ENCODE peak calls at places on chromosomes 2 and 18, in eight cellular contexts. C is ovary, Y is A549, K is uterus, J is stomach, N is sigmoid colon, M is upper lobe of left lung, W is body of pancreas. G is an unnamed sample.

GRCh38 chr2:88187927-88188326 is 17.8 kb downstream of the THNSL2 start:
- DNase-seq in W (no peak), M (no peak), Y (peak), N (no peak), J (no peak), K (no peak), C (no peak), G (no peak)

GRCh38 chr2:225416616-225417367 is 17.3 kb downstream of the NYAP2 start:
- DNase-seq in Y (no peak), J (no peak), M (no peak), K (no peak), C (no peak), W (no peak), N (no peak), G (no peak)

GRCh38 chr18:77899972-77900754 is 650.5 kb downstream of the GALR1 start:
- DNase-seq in J (peak), Y (peak), W (peak), K (no peak), M (peak), N (no peak), C (peak), G (no peak)

GRCh38 chr2:120754067-120754960 is 18.6 kb downstream of the GLI2 start:
- DNase-seq in K (no peak), J (no peak), M (no peak), C (no peak), N (no peak), Y (no peak), W (no peak), G (no peak)

GRCh38 chr18:2914844-2915243 is 68.0 kb downstream of the EMILIN2 start:
- DNase-seq in Y (no peak), N (peak), K (no peak), M (peak), J (no peak), C (peak), W (no peak), G (no peak)

GRCh38 chr2:152284398-152284797 is 50.6 kb upstream of the FMNL2 start:
- DNase-seq in J (no peak), K (no peak), M (no peak), W (no peak), N (no peak), Y (no peak), C (no peak), G (no peak)

GRCh38 chr2:53520630-53520940 is 247.0 kb upstream of the CHAC2 start:
- DNase-seq in J (no peak), N (no peak), C (no peak), W (no peak), Y (no peak), K (no peak), M (no peak), G (no peak)

GRCh38 chr18:2851771-2852170 is 5.0 kb downstream of the EMILIN2 start:
- DNase-seq in K (no peak), J (no peak), Y (no peak), M (no peak), C (no peak), W (no peak), N (no peak), G (peak)

GRCh38 chr2:12701786-12702660 is 14.7 kb upstream of the TRIB2 start:
- DNase-seq in J (no peak), Y (no peak), M (no peak), C (no peak), N (no peak), K (no peak), W (no peak), G (no peak)

GRCh38 chr2:175965773-175966172 is 36.3 kb downstream of the LNPK start:
- DNase-seq in K (no peak), J (no peak), C (no peak), W (no peak), Y (no peak), M (no peak), N (no peak), G (no peak)

GRCh38 chr18:56889621-56890020 is 238.5 kb downstream of the WDR7 start:
- DNase-seq in M (no peak), C (no peak), K (no peak), J (no peak), N (no peak), W (no peak), Y (no peak), G (no peak)

GRCh38 chr2:215722125-215722524 is 286.3 kb upstream of the FN1 start:
- DNase-seq in W (no peak), J (no peak), Y (no peak), K (peak), N (peak), C (peak), M (no peak), G (no peak)

GRCh38 chr2:216694201-216694825 is 1.0 kb downstream of the IGFBP5 start:
- DNase-seq in N (peak), C (peak), W (peak), Y (peak), K (peak), J (peak), M (peak), G (peak)

GRCh38 chr2:204505488-204505887 is 39.8 kb upstream of the PARD3B start:
- DNase-seq in M (no peak), Y (no peak), N (no peak), K (no peak), J (no peak), C (no peak), W (no peak), G (no peak)

GRCh38 chr2:127811397-127811860 is 458 bp upstream of the WDR33 start:
- DNase-seq in M (peak), Y (no peak), W (no peak), N (no peak), J (no peak), C (no peak), K (no peak), G (no peak)
- TF ChIP-seq POLR2A in M (no peak), Y (no peak), W (no peak), N (no peak), J (no peak), C (no peak), K (no peak), G (no peak)

DNA sequence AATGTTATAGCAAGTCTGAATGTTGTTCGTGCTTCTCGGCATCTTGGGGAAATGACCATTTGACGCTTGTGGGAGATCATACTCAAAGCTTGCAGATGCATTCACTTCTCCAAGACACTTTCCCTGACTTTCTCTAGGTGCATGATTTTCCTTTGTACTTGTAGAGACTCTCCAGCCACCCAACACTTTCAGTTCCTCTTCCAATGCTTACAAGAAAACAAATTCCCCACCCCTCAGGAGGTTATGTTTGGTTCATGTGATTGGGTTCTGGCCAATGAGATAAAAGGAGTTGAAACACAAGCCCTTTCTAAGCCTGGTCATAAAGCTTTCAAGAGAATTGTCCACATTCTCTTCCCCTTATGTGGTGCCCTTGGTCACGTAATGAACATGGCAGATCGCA is 156.3 kb downstream of the EPHA4 start:
- DNase-seq in W (no peak), Y (no peak), J (no peak), N (no peak), M (no peak), K (no peak), C (no peak), G (no peak)
- TF ChIP-seq POLR2A in W (no peak), Y (no peak), J (no peak), N (no peak), M (no peak), K (no peak), C (no peak), G (no peak)

GRCh38 chr2:178415979-178416378 is 35.0 kb downstream of the PRKRA start:
- DNase-seq in N (no peak), W (no peak), Y (no peak), K (no peak), C (no peak), J (no peak), M (no peak), G (no peak)

GRCh38 chr2:178412047-178412446 is 38.9 kb downstream of the PRKRA start:
- DNase-seq in K (no peak), W (no peak), C (no peak), M (no peak), Y (no peak), J (no peak), N (no peak), G (no peak)

GRCh38 chr2:178417916-178418315 is 33.1 kb downstream of the PRKRA start:
- DNase-seq in J (no peak), K (no peak), N (no peak), Y (no peak), C (no peak), M (no peak), W (no peak), G (no peak)

GRCh38 chr2:178413472-178414265 is 37.3 kb downstream of the PRKRA start:
- DNase-seq in K (peak), Y (peak), N (peak), W (peak), M (peak), C (peak), J (peak), G (peak)

DNA sequence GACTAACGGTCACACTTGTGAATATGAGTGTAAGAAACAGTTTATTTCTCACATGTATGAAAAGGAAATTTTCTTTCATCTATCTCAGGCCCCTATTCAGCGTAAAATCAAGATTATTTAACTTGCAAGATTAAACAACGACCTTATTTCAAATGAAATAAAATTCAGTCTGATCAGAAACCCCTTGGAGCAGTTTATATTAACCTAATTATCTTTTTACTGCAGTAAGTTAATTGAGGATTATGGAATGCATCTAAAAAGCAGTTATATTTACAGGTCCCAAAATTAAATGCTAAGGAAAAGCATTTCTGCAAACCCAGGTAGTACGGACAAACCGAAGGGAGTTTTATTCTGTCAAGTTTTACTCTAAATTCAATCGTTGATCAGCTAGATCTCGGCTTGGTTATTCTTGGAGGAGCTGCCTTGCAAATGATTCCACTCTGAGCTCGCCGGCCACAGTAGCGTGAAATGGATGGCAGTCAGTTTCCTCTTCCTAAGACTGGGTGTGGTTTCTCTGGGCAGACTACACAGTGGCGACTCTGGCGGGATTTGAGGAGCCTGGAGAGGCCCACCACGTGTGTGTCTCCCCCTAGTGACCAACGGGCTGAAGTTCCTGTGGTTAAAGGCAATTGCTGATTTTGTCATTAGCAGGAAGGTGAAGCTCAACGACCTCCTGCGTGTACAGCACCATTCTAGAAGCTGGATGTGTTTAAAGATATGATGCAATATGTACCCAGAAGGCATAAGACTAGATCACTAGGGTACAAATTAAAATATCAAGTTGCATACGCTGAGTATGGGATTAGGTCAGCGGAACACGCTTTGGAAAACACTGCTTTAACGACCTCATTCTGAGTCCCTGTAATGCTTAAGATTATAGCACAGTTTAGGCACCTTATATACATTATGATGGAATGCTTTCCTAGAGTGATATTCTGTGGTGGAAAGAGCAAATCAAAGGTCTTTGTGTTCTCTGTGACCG is 36.4 kb downstream of the PRKRA start:
- DNase-seq in M (no peak), J (peak), C (peak), W (peak), K (peak), Y (peak), N (peak), G (peak)
- TF ChIP-seq POLR2A in M (no peak), J (no peak), C (no peak), W (peak), K (peak), Y (peak), N (no peak), G (no peak)

GRCh38 chr2:201780674-201781582 is at the start of gene ALS2:
- DNase-seq in M (peak), Y (peak), J (peak), W (peak), C (peak), N (peak), K (peak), G (peak)
- TF ChIP-seq POLR2A in M (peak), Y (peak), J (no peak), W (peak), C (peak), N (no peak), K (peak), G (no peak)

DNA sequence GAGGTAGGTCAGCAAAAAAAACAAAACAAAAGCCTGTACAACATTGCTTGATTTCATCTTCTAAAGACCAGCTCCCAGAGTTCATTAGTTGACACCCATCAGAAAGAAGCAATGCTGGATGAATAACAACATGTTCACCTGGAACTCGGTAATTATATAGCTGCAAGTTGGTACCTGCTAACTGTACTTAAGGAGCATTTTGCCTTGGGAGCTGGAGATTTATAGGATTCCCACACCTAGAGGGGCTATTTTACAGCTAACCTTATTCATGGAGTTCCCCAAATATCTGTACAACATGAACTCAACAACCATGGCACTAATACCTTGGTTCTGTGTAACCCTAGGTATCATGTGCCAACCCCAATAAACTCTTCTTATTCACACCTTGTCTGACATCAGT is 281.1 kb upstream of the NCKAP5 start:
- DNase-seq in M (no peak), J (no peak), W (no peak), C (no peak), Y (no peak), K (no peak), N (no peak), G (no peak)
- TF ChIP-seq POLR2A in M (no peak), J (no peak), W (no peak), C (no peak), Y (no peak), K (no peak), N (no peak), G (no peak)

GRCh38 chr2:102737435-102737834 is 24.4 kb upstream of the TMEM182 start:
- DNase-seq in J (no peak), K (no peak), M (no peak), C (no peak), N (no peak), W (no peak), Y (no peak), G (no peak)

GRCh38 chr2:102735431-102736130 is 26.2 kb upstream of the TMEM182 start:
- DNase-seq in J (peak), K (no peak), M (peak), Y (no peak), N (no peak), C (no peak), W (peak), G (no peak)

GRCh38 chr2:102736174-102736606 is 25.6 kb upstream of the TMEM182 start:
- DNase-seq in Y (peak), K (no peak), W (peak), M (no peak), J (peak), C (peak), N (no peak), G (peak)

GRCh38 chr2:102736607-102737409 is 25.0 kb upstream of the TMEM182 start:
- DNase-seq in W (peak), Y (peak), N (peak), J (peak), M (peak), C (peak), K (peak), G (peak)
- TF ChIP-seq POLR2A in W (peak), Y (peak), N (peak), J (no peak), M (no peak), C (peak), K (peak), G (no peak)